ENCODE peak calls at places on chromosomes 11 and 22, in six cellular contexts. A is AG04450; F is NCI-H2029 treated with DMSO at 0.1 percent for 48 hours; Y is endodermal cell; W is G401; D is stimulated activated CD4-positive, alpha-beta T cell treated with anti-CD3 and anti-CD28 coated beads, Interleukin-1b, Interleukin-23, amount 100 ng/mL, for 24 hours. K is an unnamed sample.

GRCh38 chr22:29883831-29884139 is 811 bp downstream of the MTMR3 start:
- DNase-seq in A (no peak), F (no peak), Y (no peak), W (no peak), D (no peak), K (no peak)

GRCh38 chr11:43923327-43924111 is 18.9 kb upstream of the C11orf96 start:
- DNase-seq in A (peak; percentile 79), F (no peak), Y (peak; percentile 62), W (peak; percentile 22), D (no peak), K (peak; percentile 42)

GRCh38 chr11:111978028-111978771 is 41.1 kb downstream of the DIXDC1 start:
- DNase-seq in A (peak; percentile 15), F (no peak), Y (peak; percentile 92), W (peak; percentile 97), D (no peak), K (peak; percentile 82)

GRCh38 chr22:21587803-21588611 is 20.5 kb downstream of the UBE2L3 start:
- DNase-seq in A (peak; percentile 45), F (no peak), Y (no peak), W (peak; percentile 47), D (no peak), K (peak; percentile 14)

GRCh38 chr11:94734563-94735275 is 33.4 kb upstream of the AMOTL1 start:
- DNase-seq in A (no peak), F (no peak), Y (peak; percentile 94), W (no peak), D (no peak), K (peak; percentile 61)

GRCh38 chr22:24514241-24515024 is 19.3 kb downstream of the UPB1 start:
- DNase-seq in A (no peak), F (no peak), Y (no peak), W (no peak), D (no peak), K (no peak)

GRCh38 chr11:9005087-9005486 is 1.3 kb upstream of the NRIP3 start:
- DNase-seq in A (no peak), F (no peak), Y (no peak), W (peak; percentile 63), D (no peak), K (no peak)

GRCh38 chr11:113273720-113274119 is 40.7 kb upstream of the TTC12 start:
- DNase-seq in A (no peak), F (no peak), Y (peak; percentile 59), W (no peak), D (no peak), K (no peak)

GRCh38 chr11:11620966-11621880 is 582 bp downstream of the GALNT18 start:
- DNase-seq in A (no peak), F (no peak), Y (peak; percentile 65), W (peak; percentile 70), D (no peak), K (peak; percentile 67)

GRCh38 chr11:95338430-95338991 is 107.5 kb upstream of the SESN3 start:
- DNase-seq in A (no peak), F (peak; percentile 61), Y (no peak), W (peak; percentile 28), D (no peak), K (peak; percentile 3)

GRCh38 chr11:253160-253885 is 16.5 kb downstream of the PSMD13 start:
- DNase-seq in A (no peak), F (no peak), Y (peak; percentile 32), W (no peak), D (no peak), K (no peak)

GRCh38 chr11:129894281-129895125 is 875 bp downstream of the NFRKB start:
- DNase-seq in A (no peak), F (no peak), Y (no peak), W (no peak), D (no peak), K (no peak)

GRCh38 chr11:34975482-34975881 is 59.1 kb downstream of the PDHX start:
- DNase-seq in A (no peak), F (peak; percentile 11), Y (no peak), W (no peak), D (no peak), K (no peak)

GRCh38 chr22:20979243-20979809 is 2.8 kb upstream of the LZTR1 start:
- DNase-seq in A (peak; percentile 30), F (no peak), Y (peak; percentile 98), W (no peak), D (peak; percentile 43), K (peak; percentile 99)

K was measured in H7.